ENCODE peak calls at places on chromosomes 5 and 9, in eight cellular contexts. M is effector memory CD4-positive, alpha-beta T cell; U is posterior vena cava; J is NCI-H1436 treated with DMSO at 0.1 percent for 48 hours; D is stimulated activated CD4-positive, alpha-beta T cell treated with anti-CD3 and anti-CD28 coated beads, Interleukin-12 subunit alpha, Interleukin-12 subunit beta, amount 100 ng/mL, for 24 hours; K is heart right ventricle; E is HT1080; S is T-helper 9 cell. V is an unnamed sample.

GRCh38 chr9:15915711-15916110 is 362.9 kb downstream of the CCDC171 start:
- DNase-seq in M (no peak), U (no peak), J (no peak), D (no peak), K (no peak), E (peak; percentile 1), S (no peak), V (no peak)

GRCh38 chr9:75964431-75964830 is 74.0 kb downstream of the PCSK5 start:
- DNase-seq in M (no peak), U (no peak), J (no peak), D (no peak), K (no peak), E (peak; percentile 54), S (no peak), V (peak; percentile 78)

GRCh38 chr5:67414712-67415111 is 218.1 kb upstream of the CD180 start:
- DNase-seq in M (no peak), U (no peak), J (no peak), D (no peak), K (no peak), E (no peak), S (no peak), V (no peak)

GRCh38 chr5:174176511-174176910 is 131.0 kb downstream of the NSG2 start:
- DNase-seq in M (no peak), U (no peak), J (no peak), D (no peak), K (no peak), E (no peak), S (no peak), V (no peak)

GRCh38 chr5:132000677-132001453 is 10.6 kb downstream of the ACSL6 start:
- DNase-seq in M (peak; percentile 35), U (peak; percentile 37), J (no peak), D (no peak), K (no peak), E (no peak), S (peak; percentile 43), V (no peak)

GRCh38 chr9:94929373-94929764 is 202.9 kb downstream of the AOPEP start:
- DNase-seq in M (no peak), U (no peak), J (no peak), D (no peak), K (peak; percentile 86), E (peak; percentile 94), S (no peak), V (no peak)

GRCh38 chr5:9646843-9647242 is 16.7 kb upstream of the TAS2R1 start:
- DNase-seq in M (no peak), U (no peak), J (no peak), D (no peak), K (no peak), E (no peak), S (no peak), V (no peak)

GRCh38 chr9:107239474-107239873 is 43.6 kb upstream of the RAD23B start:
- DNase-seq in M (no peak), U (no peak), J (no peak), D (no peak), K (no peak), E (peak; percentile 38), S (no peak), V (no peak)

GRCh38 chr9:123425261-123425821 is 69.3 kb downstream of the CRB2 start:
- DNase-seq in M (no peak), U (peak; percentile 56), J (no peak), D (no peak), K (no peak), E (no peak), S (no peak), V (no peak)

GRCh38 chr5:115873392-115873791 is 31.7 kb downstream of the AP3S1 start:
- DNase-seq in M (no peak), U (no peak), J (peak; percentile 13), D (no peak), K (no peak), E (peak; percentile 26), S (no peak), V (no peak)

GRCh38 chr5:162209005-162209605 is 141.5 kb downstream of the GABRG2 start:
- DNase-seq in M (no peak), U (no peak), J (no peak), D (no peak), K (peak; percentile 11), E (peak; percentile 60), S (no peak), V (no peak)

GRCh38 chr9:36100532-36100931 is 36.0 kb upstream of the GLIPR2 start:
- DNase-seq in M (no peak), U (no peak), J (no peak), D (no peak), K (no peak), E (no peak), S (no peak), V (no peak)

GRCh38 chr5:132746592-132747063 is 598 bp upstream of the CCNI2 start:
- DNase-seq in M (no peak), U (no peak), J (no peak), D (peak; percentile 45), K (no peak), E (no peak), S (no peak), V (peak; percentile 65)

GRCh38 chr5:151740336-151740942 is 18.0 kb downstream of the ATOX1 start:
- DNase-seq in M (peak; percentile 36), U (peak; percentile 92), J (peak; percentile 2), D (peak; percentile 35), K (peak; percentile 70), E (peak; percentile 93), S (peak; percentile 13), V (peak; percentile 74)

GRCh38 chr5:151718168-151718567 is 31.5 kb upstream of the SPARC start:
- DNase-seq in M (no peak), U (no peak), J (no peak), D (no peak), K (no peak), E (no peak), S (no peak), V (no peak)

GRCh38 chr9:38432922-38433510 is 8.8 kb upstream of the IGFBPL1 start:
- DNase-seq in M (no peak), U (no peak), J (no peak), D (no peak), K (no peak), E (no peak), S (no peak), V (peak; percentile 6)

GRCh38 chr5:74186351-74187315 is 453.9 kb downstream of the ENC1 start:
- DNase-seq in M (no peak), U (no peak), J (no peak), D (no peak), K (no peak), E (no peak), S (no peak), V (no peak)

GRCh38 chr9:7489018-7489417 is 310.6 kb downstream of the DMAC1 start:
- DNase-seq in M (no peak), U (no peak), J (no peak), D (no peak), K (peak; percentile 43), E (no peak), S (no peak), V (no peak)

GRCh38 chr5:14179446-14179845 is 36.3 kb downstream of the TRIO start:
- DNase-seq in M (no peak), U (no peak), J (no peak), D (no peak), K (no peak), E (no peak), S (no peak), V (no peak)

GRCh38 chr5:135039526-135040296 is 5.7 kb upstream of the PITX1 start:
- DNase-seq in M (no peak), U (no peak), J (no peak), D (no peak), K (no peak), E (no peak), S (no peak), V (peak; percentile 36)

GRCh38 chr9:89225587-89225986 is 47.0 kb upstream of the SHC3 start:
- DNase-seq in M (no peak), U (no peak), J (no peak), D (no peak), K (no peak), E (no peak), S (no peak), V (no peak)

GRCh38 chr5:11719888-11720481 is 184.3 kb downstream of the CTNND2 start:
- DNase-seq in M (no peak), U (no peak), J (no peak), D (peak; percentile 8), K (peak; percentile 39), E (peak; percentile 61), S (no peak), V (peak; percentile 73)

GRCh38 chr5:171337207-171337562 is 28.1 kb downstream of the TLX3 start:
- DNase-seq in M (no peak), U (no peak), J (no peak), D (no peak), K (no peak), E (no peak), S (no peak), V (no peak)

GRCh38 chr9:88952086-88952615 is 39.1 kb upstream of the S1PR3 start:
- DNase-seq in M (no peak), U (no peak), J (no peak), D (no peak), K (no peak), E (no peak), S (no peak), V (no peak)

GRCh38 chr5:54457094-54457531 is 1.6 kb downstream of the HSPB3 start:
- DNase-seq in M (no peak), U (no peak), J (no peak), D (no peak), K (peak; percentile 47), E (peak; percentile 10), S (no peak), V (peak; percentile 7)

GRCh38 chr9:126436545-126437269 is 110.1 kb downstream of the MVB12B start:
- DNase-seq in M (no peak), U (no peak), J (no peak), D (no peak), K (no peak), E (peak; percentile 36), S (no peak), V (no peak)

GRCh38 chr9:133770076-133770777 is 32.1 kb upstream of the SARDH start:
- DNase-seq in M (no peak), U (peak; percentile 71), J (no peak), D (no peak), K (peak; percentile 3), E (no peak), S (no peak), V (no peak)

GRCh38 chr5:68798877-68799276 is 294.9 kb upstream of the SLC30A5 start:
- DNase-seq in M (no peak), U (no peak), J (no peak), D (no peak), K (no peak), E (no peak), S (no peak), V (no peak)

GRCh38 chr5:138692370-138692769 is 60.9 kb upstream of the CTNNA1 start:
- DNase-seq in M (no peak), U (no peak), J (no peak), D (no peak), K (no peak), E (no peak), S (no peak), V (no peak)

GRCh38 chr5:52794519-52794918 is 6.8 kb downstream of the ITGA1 start:
- DNase-seq in M (no peak), U (no peak), J (no peak), D (no peak), K (no peak), E (no peak), S (no peak), V (no peak)

GRCh38 chr5:149210968-149211495 is 60.6 kb upstream of the AFAP1L1 start:
- DNase-seq in M (no peak), U (no peak), J (no peak), D (no peak), K (peak; percentile 1), E (peak; percentile 34), S (no peak), V (no peak)

GRCh38 chr5:130164966-130165365 is 260.7 kb downstream of the CHSY3 start:
- DNase-seq in M (no peak), U (no peak), J (no peak), D (no peak), K (no peak), E (peak; percentile 40), S (no peak), V (no peak)